ENCODE peak calls at places on chromosomes 4 and X, in eight cellular contexts. One of them, this sample, is unnamed.
A peak's percentile ranks its signal among the peaks of the same experiment; 100 is the strongest.

GRCh38 chrX:70664726-70665125 is 220.1 kb downstream of the DLG3 start:
- DNase-seq in Caco-2: peak; percentile 7
- DNase-seq in AG09309: no peak
- DNase-seq in fibroblast of mammary gland: peak; percentile 44
- DNase-seq in adrenal gland: no peak
- DNase-seq in hepatocyte: peak; percentile 35
- DNase-seq in H1: no peak
- DNase-seq in HCT116: peak; percentile 16
- DNase-seq in this sample: peak; percentile 22

GRCh38 chrX:68146054-68146453 is 287.2 kb downstream of the OPHN1 start:
- DNase-seq in AG09309: peak; percentile 27
- DNase-seq in adrenal gland: no peak
- DNase-seq in Caco-2: peak; percentile 9
- DNase-seq in H1: no peak
- DNase-seq in HCT116: peak; percentile 10
- DNase-seq in hepatocyte: peak; percentile 44
- DNase-seq in fibroblast of mammary gland: peak; percentile 65
- DNase-seq in this sample: peak; percentile 32

GRCh38 chr4:10315638-10316037 is 141.6 kb downstream of the ZNF518B start:
- DNase-seq in hepatocyte: no peak
- DNase-seq in adrenal gland: no peak
- DNase-seq in Caco-2: no peak
- DNase-seq in fibroblast of mammary gland: no peak
- DNase-seq in HCT116: no peak
- DNase-seq in H1: no peak
- DNase-seq in AG09309: no peak
- DNase-seq in this sample: no peak

GRCh38 chr4:185276036-185276435 is 66.6 kb downstream of the SNX25 start:
- DNase-seq in fibroblast of mammary gland: peak; percentile 61
- DNase-seq in hepatocyte: no peak
- DNase-seq in Caco-2: no peak
- DNase-seq in AG09309: no peak
- DNase-seq in adrenal gland: no peak
- DNase-seq in H1: no peak
- DNase-seq in HCT116: no peak
- DNase-seq in this sample: peak; percentile 55

GRCh38 chr4:35771571-35771970 is 472.7 kb downstream of the ARAP2 start:
- DNase-seq in adrenal gland: no peak
- DNase-seq in Caco-2: no peak
- DNase-seq in H1: no peak
- DNase-seq in fibroblast of mammary gland: no peak
- DNase-seq in hepatocyte: no peak
- DNase-seq in AG09309: no peak
- DNase-seq in HCT116: no peak
- DNase-seq in this sample: no peak

GRCh38 chr4:8727131-8727530 is 134.6 kb downstream of the CPZ start:
- DNase-seq in hepatocyte: no peak
- DNase-seq in Caco-2: no peak
- DNase-seq in H1: no peak
- DNase-seq in AG09309: no peak
- DNase-seq in adrenal gland: no peak
- DNase-seq in fibroblast of mammary gland: no peak
- DNase-seq in HCT116: no peak
- DNase-seq in this sample: no peak

GRCh38 chrX:49184294-49185061 is 1.7 kb downstream of the PRICKLE3 start:
- DNase-seq in HCT116: peak; percentile 86
- DNase-seq in adrenal gland: peak; percentile 93
- DNase-seq in H1: peak; percentile 81
- DNase-seq in AG09309: no peak
- DNase-seq in Caco-2: no peak
- DNase-seq in hepatocyte: peak; percentile 93
- DNase-seq in fibroblast of mammary gland: peak; percentile 86
- DNase-seq in this sample: peak; percentile 92

GRCh38 chr4:21952549-21952948 is 4.0 kb upstream of the KCNIP4 start:
- DNase-seq in adrenal gland: no peak
- DNase-seq in H1: no peak
- DNase-seq in fibroblast of mammary gland: no peak
- DNase-seq in Caco-2: no peak
- DNase-seq in HCT116: no peak
- DNase-seq in AG09309: no peak
- DNase-seq in hepatocyte: no peak
- DNase-seq in this sample: no peak

GRCh38 chr4:3039706-3040366 is 34.5 kb downstream of the HTT-AS start:
- DNase-seq in Caco-2: no peak
- DNase-seq in adrenal gland: no peak
- DNase-seq in HCT116: no peak
- DNase-seq in AG09309: no peak
- DNase-seq in hepatocyte: no peak
- DNase-seq in fibroblast of mammary gland: no peak
- DNase-seq in H1: no peak
- DNase-seq in this sample: no peak

GRCh38 chr4:33390977-33391376 is 2670.8 kb downstream of the PCDH7 start:
- DNase-seq in H1: no peak
- DNase-seq in adrenal gland: no peak
- DNase-seq in HCT116: no peak
- DNase-seq in Caco-2: no peak
- DNase-seq in hepatocyte: no peak
- DNase-seq in AG09309: no peak
- DNase-seq in fibroblast of mammary gland: no peak
- DNase-seq in this sample: no peak

GRCh38 chr4:173990126-173990878 is 293.2 kb downstream of the FBXO8 start:
- DNase-seq in AG09309: peak; percentile 4
- DNase-seq in Caco-2: peak; percentile 16
- DNase-seq in HCT116: peak; percentile 24
- DNase-seq in hepatocyte: peak; percentile 51
- DNase-seq in fibroblast of mammary gland: peak; percentile 70
- DNase-seq in H1: peak; percentile 17
- DNase-seq in adrenal gland: no peak
- DNase-seq in this sample: peak; percentile 83

GRCh38 chr4:38170380-38170779 is 210.2 kb downstream of the PTTG2 start:
- DNase-seq in fibroblast of mammary gland: no peak
- DNase-seq in Caco-2: no peak
- DNase-seq in AG09309: no peak
- DNase-seq in H1: no peak
- DNase-seq in hepatocyte: no peak
- DNase-seq in HCT116: no peak
- DNase-seq in adrenal gland: no peak
- DNase-seq in this sample: no peak

GRCh38 chr4:118076958-118077766 is 42.9 kb downstream of the NDST3 start:
- DNase-seq in HCT116: peak; percentile 32
- DNase-seq in fibroblast of mammary gland: peak; percentile 46
- DNase-seq in adrenal gland: peak; percentile 16
- DNase-seq in H1: no peak
- DNase-seq in Caco-2: peak; percentile 48
- DNase-seq in hepatocyte: peak; percentile 30
- DNase-seq in AG09309: no peak
- DNase-seq in this sample: peak; percentile 26

GRCh38 chr4:69888336-69888735 is 28.4 kb upstream of the SULT1E1 start:
- DNase-seq in hepatocyte: no peak
- DNase-seq in AG09309: no peak
- DNase-seq in Caco-2: no peak
- DNase-seq in H1: no peak
- DNase-seq in fibroblast of mammary gland: no peak
- DNase-seq in adrenal gland: no peak
- DNase-seq in HCT116: no peak
- DNase-seq in this sample: no peak

GRCh38 chrX:102516314-102516936 is at the start of gene TMSB15A:
- DNase-seq in H1: no peak
- DNase-seq in hepatocyte: peak; percentile 73
- DNase-seq in fibroblast of mammary gland: no peak
- DNase-seq in HCT116: no peak
- DNase-seq in AG09309: no peak
- DNase-seq in Caco-2: no peak
- DNase-seq in adrenal gland: peak; percentile 61
- DNase-seq in this sample: peak; percentile 19

GRCh38 chr4:152807294-152807829 is 27.6 kb downstream of the ARFIP1 start:
- DNase-seq in adrenal gland: no peak
- DNase-seq in HCT116: no peak
- DNase-seq in fibroblast of mammary gland: peak; percentile 75
- DNase-seq in H1: no peak
- DNase-seq in hepatocyte: no peak
- DNase-seq in Caco-2: no peak
- DNase-seq in AG09309: no peak
- DNase-seq in this sample: peak; percentile 33

GRCh38 chrX:148070504-148070877 is 89.4 kb downstream of the FMR1NB start:
- DNase-seq in adrenal gland: no peak
- DNase-seq in AG09309: no peak
- DNase-seq in fibroblast of mammary gland: no peak
- DNase-seq in hepatocyte: no peak
- DNase-seq in H1: no peak
- DNase-seq in Caco-2: no peak
- DNase-seq in HCT116: no peak
- DNase-seq in this sample: no peak

GRCh38 chrX:56782362-56782761 is 53.3 kb downstream of the NBDY start:
- DNase-seq in fibroblast of mammary gland: no peak
- DNase-seq in adrenal gland: no peak
- DNase-seq in HCT116: no peak
- DNase-seq in Caco-2: no peak
- DNase-seq in H1: no peak
- DNase-seq in AG09309: no peak
- DNase-seq in hepatocyte: no peak
- DNase-seq in this sample: no peak

GRCh38 chrX:56782791-56783449 is 53.9 kb downstream of the NBDY start:
- DNase-seq in HCT116: no peak
- DNase-seq in fibroblast of mammary gland: no peak
- DNase-seq in H1: no peak
- DNase-seq in Caco-2: no peak
- DNase-seq in hepatocyte: no peak
- DNase-seq in AG09309: no peak
- DNase-seq in adrenal gland: peak; percentile 50
- DNase-seq in this sample: no peak

GRCh38 chrX:56783996-56784620 is 55.1 kb downstream of the NBDY start:
- DNase-seq in H1: no peak
- DNase-seq in adrenal gland: no peak
- DNase-seq in HCT116: no peak
- DNase-seq in Caco-2: no peak
- DNase-seq in AG09309: no peak
- DNase-seq in fibroblast of mammary gland: no peak
- DNase-seq in hepatocyte: no peak
- DNase-seq in this sample: no peak

GRCh38 chrX:56784666-56785065 is 55.6 kb downstream of the NBDY start:
- DNase-seq in Caco-2: no peak
- DNase-seq in adrenal gland: no peak
- DNase-seq in hepatocyte: no peak
- DNase-seq in H1: no peak
- DNase-seq in fibroblast of mammary gland: no peak
- DNase-seq in AG09309: no peak
- DNase-seq in HCT116: no peak
- DNase-seq in this sample: no peak

DNA sequence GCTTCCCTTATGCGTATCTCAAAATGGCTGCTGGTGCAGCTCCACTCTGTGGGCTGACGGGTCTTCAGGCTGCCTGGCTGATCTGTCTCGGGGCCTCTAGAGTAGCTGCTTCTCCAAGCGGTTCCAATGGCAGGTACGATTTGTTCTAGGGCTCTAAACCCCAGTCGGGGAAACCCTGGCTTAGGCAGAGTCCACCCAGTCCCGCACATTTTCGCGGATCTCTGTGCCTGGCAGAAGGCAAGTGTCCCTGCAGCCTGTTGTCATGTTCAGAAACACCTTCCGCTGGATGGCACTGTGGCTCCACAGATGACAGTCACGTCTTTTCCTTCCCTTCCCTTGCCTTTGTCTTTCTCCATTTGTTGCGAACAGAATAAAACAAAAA is 54.4 kb downstream of the NBDY start:
- DNase-seq in adrenal gland: peak; percentile 82
- DNase-seq in fibroblast of mammary gland: peak; percentile 72
- DNase-seq in AG09309: no peak
- DNase-seq in Caco-2: no peak
- DNase-seq in H1: no peak
- DNase-seq in hepatocyte: no peak
- DNase-seq in HCT116: no peak
- DNase-seq in this sample: peak; percentile 44
- H3K4me3 ChIP-seq in adrenal gland: no peak overlapping the region
- H3K4me3 ChIP-seq in fibroblast of mammary gland: peak overlapping the region; percentile 27
- H3K4me3 ChIP-seq in AG09309: peak overlapping the region; percentile 38
- H3K4me3 ChIP-seq in Caco-2: no peak overlapping the region
- H3K4me3 ChIP-seq in H1: no peak overlapping the region
- H3K4me3 ChIP-seq in hepatocyte: no peak overlapping the region
- H3K4me3 ChIP-seq in HCT116: no peak overlapping the region
- H3K4me3 ChIP-seq in this sample: peak overlapping the region; percentile 29

GRCh38 chrX:146707781-146708180 is 101.8 kb upstream of the CXorf51B start:
- DNase-seq in H1: peak; percentile 46
- DNase-seq in adrenal gland: no peak
- DNase-seq in HCT116: no peak
- DNase-seq in fibroblast of mammary gland: no peak
- DNase-seq in AG09309: no peak
- DNase-seq in Caco-2: no peak
- DNase-seq in hepatocyte: peak; percentile 3
- DNase-seq in this sample: no peak
- TF ChIP-seq CTCF in H1: peak; percentile 55
- TF ChIP-seq CTCF in adrenal gland: no peak
- TF ChIP-seq CTCF in HCT116: no peak
- TF ChIP-seq CTCF in fibroblast of mammary gland: no peak
- TF ChIP-seq CTCF in AG09309: no peak
- TF ChIP-seq CTCF in Caco-2: no peak
- TF ChIP-seq CTCF in hepatocyte: no peak
- TF ChIP-seq CTCF in this sample: no peak

DNA sequence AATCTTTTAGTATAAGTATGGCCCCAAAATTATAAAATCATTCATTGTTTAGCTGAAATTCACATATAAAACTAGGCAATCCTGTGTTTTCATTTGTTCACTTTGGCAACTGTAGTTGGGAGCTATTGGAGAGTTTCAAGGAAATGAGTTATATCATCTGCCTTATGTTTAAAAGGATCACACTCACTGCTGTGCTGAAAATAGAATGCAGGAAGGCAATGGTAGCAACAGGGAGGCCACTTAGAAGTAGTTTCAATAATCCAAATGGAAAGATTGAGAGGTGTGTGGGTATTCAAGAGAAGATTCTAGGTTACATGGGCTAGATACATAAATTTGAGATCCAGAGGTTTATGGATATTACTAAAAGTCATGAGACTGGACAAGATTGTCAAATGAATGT is 184.9 kb downstream of the PDGFC start:
- DNase-seq in H1: no peak
- DNase-seq in hepatocyte: no peak
- DNase-seq in AG09309: no peak
- DNase-seq in adrenal gland: no peak
- DNase-seq in HCT116: no peak
- DNase-seq in Caco-2: no peak
- DNase-seq in fibroblast of mammary gland: no peak
- DNase-seq in this sample: no peak
- H3K4me3 ChIP-seq in H1: no peak overlapping the region
- H3K4me3 ChIP-seq in hepatocyte: no peak overlapping the region
- H3K4me3 ChIP-seq in AG09309: no peak overlapping the region
- H3K4me3 ChIP-seq in adrenal gland: no peak overlapping the region
- H3K4me3 ChIP-seq in HCT116: no peak overlapping the region
- H3K4me3 ChIP-seq in Caco-2: no peak overlapping the region
- H3K4me3 ChIP-seq in fibroblast of mammary gland: no peak overlapping the region
- H3K4me3 ChIP-seq in this sample: no peak overlapping the region

DNA sequence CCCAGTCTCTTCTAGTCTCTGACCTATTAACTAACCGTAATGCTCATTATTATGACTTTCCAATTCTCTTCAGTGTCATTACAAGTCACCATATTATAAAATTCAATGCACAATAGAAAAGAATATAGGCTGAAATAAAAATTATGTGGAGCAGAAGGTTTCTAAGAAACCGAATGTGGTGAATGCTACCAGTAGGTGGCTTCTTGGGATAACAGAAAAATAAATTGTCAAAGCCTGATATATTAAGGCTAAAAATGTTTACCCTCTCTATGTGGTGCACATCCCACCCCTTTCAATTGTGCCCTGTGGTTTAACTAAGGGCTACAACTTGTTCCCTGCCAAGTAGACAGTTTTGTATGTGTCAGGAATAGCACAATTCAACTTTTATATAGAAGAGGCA is 624.6 kb upstream of the TECRL start:
- DNase-seq in adrenal gland: no peak
- DNase-seq in HCT116: no peak
- DNase-seq in Caco-2: no peak
- DNase-seq in AG09309: no peak
- DNase-seq in hepatocyte: no peak
- DNase-seq in H1: no peak
- DNase-seq in fibroblast of mammary gland: peak; percentile 0
- DNase-seq in this sample: no peak
- TF ChIP-seq CTCF in adrenal gland: no peak
- TF ChIP-seq CTCF in HCT116: no peak
- TF ChIP-seq CTCF in Caco-2: no peak
- TF ChIP-seq CTCF in AG09309: no peak
- TF ChIP-seq CTCF in hepatocyte: peak; percentile 51
- TF ChIP-seq CTCF in H1: peak; percentile 5
- TF ChIP-seq CTCF in fibroblast of mammary gland: no peak
- TF ChIP-seq CTCF in this sample: peak; percentile 14

This sample was measured in fibroblast of villous mesenchyme.